ENCODE peak calls at places on chromosomes 1 and 21, in five cellular contexts. R is HCT116, Z is GM12878, P is H1, K is K562. A is an unnamed sample.

GRCh38 chr1:100358210-100358609 is 5.9 kb downstream of the CDC14A start:
- DNase-seq in P (no peak), R (no peak), Z (no peak), K (no peak), A (no peak)

GRCh38 chr1:86018311-86018923 is 138.2 kb downstream of the COL24A1 start:
- DNase-seq in P (peak; percentile 45), K (peak; percentile 19), R (peak; percentile 12), Z (no peak), A (peak; percentile 13)

GRCh38 chr1:33610391-33610790 is 137.9 kb downstream of the ZSCAN20 start:
- DNase-seq in P (no peak), R (no peak), Z (no peak), K (no peak), A (no peak)

GRCh38 chr1:175792126-175792525 is 48.7 kb upstream of the TNR start:
- DNase-seq in K (no peak), P (no peak), R (no peak), Z (no peak), A (no peak)

GRCh38 chr1:26833432-26834405 is 7.2 kb downstream of the ZDHHC18 start:
- DNase-seq in Z (peak; percentile 88), K (no peak), P (no peak), R (no peak), A (no peak)

GRCh38 chr21:41580758-41581554 is 73.0 kb upstream of the TMPRSS2 start:
- DNase-seq in R (no peak), P (peak; percentile 30), Z (no peak), K (no peak), A (no peak)

GRCh38 chr21:35208810-35209517 is 159.9 kb upstream of the RUNX1 start:
- DNase-seq in R (no peak), Z (no peak), K (no peak), P (no peak), A (no peak)

GRCh38 chr1:197775282-197776262 is at the start of gene DENND1B:
- DNase-seq in K (peak; percentile 81), Z (no peak), P (peak; percentile 87), R (peak; percentile 43), A (peak; percentile 83)

GRCh38 chr21:34882719-34883131 is 166.4 kb downstream of the RUNX1 start:
- DNase-seq in P (no peak), R (no peak), Z (no peak), K (no peak), A (no peak)

GRCh38 chr1:18936814-18937481 is 19.5 kb downstream of the IFFO2 start:
- DNase-seq in Z (no peak), R (no peak), P (no peak), K (no peak), A (no peak)

GRCh38 chr21:25944672-25945213 is 210.0 kb downstream of the GABPA start:
- DNase-seq in Z (no peak), P (no peak), K (no peak), R (no peak), A (no peak)

GRCh38 chr1:110478886-110479285 is 27.9 kb downstream of the PROK1 start:
- DNase-seq in K (no peak), Z (no peak), R (no peak), P (no peak), A (no peak)

GRCh38 chr1:74011736-74012135 is 186.2 kb downstream of the LRRIQ3 start:
- DNase-seq in P (no peak), K (no peak), R (no peak), Z (no peak), A (no peak)

GRCh38 chr1:169733924-169734323 is at the start of gene SELE:
- DNase-seq in R (no peak), P (no peak), K (no peak), Z (no peak), A (no peak)

GRCh38 chr1:154405762-154406571 is 824 bp downstream of the IL6R start:
- DNase-seq in Z (no peak), K (peak; percentile 64), P (peak; percentile 75), R (no peak), A (peak; percentile 53)

GRCh38 chr1:182761396-182762395 is 27.9 kb upstream of the NPL start:
- DNase-seq in R (no peak), K (no peak), P (no peak), Z (no peak), A (no peak)

GRCh38 chr1:183812686-183813569 is 8.0 kb downstream of the RGL1 start:
- DNase-seq in K (no peak), P (no peak), Z (no peak), R (no peak), A (peak; percentile 14)

GRCh38 chr1:115642168-115643072 is 650 bp downstream of the VANGL1 start:
- DNase-seq in R (no peak), K (peak; percentile 75), P (peak; percentile 69), Z (peak; percentile 28), A (peak; percentile 61)

GRCh38 chr1:161089251-161089924 is at the start of gene NECTIN4:
- DNase-seq in P (no peak), K (no peak), R (no peak), Z (no peak), A (peak; percentile 46)

GRCh38 chr1:214031267-214031650 is 43.5 kb downstream of the PROX1 start:
- DNase-seq in K (no peak), P (no peak), R (no peak), Z (no peak), A (peak; percentile 68)

GRCh38 chr1:224632381-224632871 is 16.3 kb downstream of the CNIH3 start:
- DNase-seq in K (no peak), Z (no peak), P (no peak), R (no peak), A (no peak)

GRCh38 chr1:209403921-209404320 is 179.6 kb upstream of the CAMK1G start:
- DNase-seq in K (no peak), Z (no peak), R (peak; percentile 49), P (no peak), A (no peak)

GRCh38 chr1:206905295-206906164 is 8.3 kb downstream of the IL24 start:
- DNase-seq in P (no peak), Z (no peak), R (peak; percentile 31), K (no peak), A (no peak)

GRCh38 chr1:193850745-193851144 is 664.3 kb upstream of the B3GALT2 start:
- DNase-seq in K (no peak), R (no peak), Z (no peak), P (no peak), A (no peak)

GRCh38 chr1:20511518-20512428 is 3.8 kb upstream of the MUL1 start:
- DNase-seq in Z (no peak), K (no peak), P (no peak), R (no peak), A (no peak)

GRCh38 chr1:164772635-164773034 is 213.7 kb downstream of the PBX1 start:
- DNase-seq in K (peak; percentile 54), Z (no peak), P (no peak), R (peak; percentile 75), A (no peak)

GRCh38 chr1:229699613-229700242 is 73.7 kb downstream of the URB2 start:
- DNase-seq in K (no peak), R (no peak), Z (no peak), P (no peak), A (no peak)

GRCh38 chr1:93614550-93615200 is 67.0 kb downstream of the BCAR3 start:
- DNase-seq in K (no peak), Z (no peak), P (no peak), R (no peak), A (no peak)

GRCh38 chr1:61225478-61225877 is 143.1 kb downstream of the NFIA start:
- DNase-seq in Z (no peak), K (no peak), P (no peak), R (no peak), A (no peak)

GRCh38 chr1:61230523-61230922 is 148.2 kb downstream of the NFIA start:
- DNase-seq in P (no peak), K (no peak), Z (no peak), R (no peak), A (no peak)

GRCh38 chr1:61227857-61228557 is 145.6 kb downstream of the NFIA start:
- DNase-seq in K (no peak), R (no peak), P (no peak), Z (no peak), A (no peak)

GRCh38 chr1:61224609-61225008 is 142.2 kb downstream of the NFIA start:
- DNase-seq in P (no peak), R (no peak), K (no peak), Z (no peak), A (no peak)

DNA sequence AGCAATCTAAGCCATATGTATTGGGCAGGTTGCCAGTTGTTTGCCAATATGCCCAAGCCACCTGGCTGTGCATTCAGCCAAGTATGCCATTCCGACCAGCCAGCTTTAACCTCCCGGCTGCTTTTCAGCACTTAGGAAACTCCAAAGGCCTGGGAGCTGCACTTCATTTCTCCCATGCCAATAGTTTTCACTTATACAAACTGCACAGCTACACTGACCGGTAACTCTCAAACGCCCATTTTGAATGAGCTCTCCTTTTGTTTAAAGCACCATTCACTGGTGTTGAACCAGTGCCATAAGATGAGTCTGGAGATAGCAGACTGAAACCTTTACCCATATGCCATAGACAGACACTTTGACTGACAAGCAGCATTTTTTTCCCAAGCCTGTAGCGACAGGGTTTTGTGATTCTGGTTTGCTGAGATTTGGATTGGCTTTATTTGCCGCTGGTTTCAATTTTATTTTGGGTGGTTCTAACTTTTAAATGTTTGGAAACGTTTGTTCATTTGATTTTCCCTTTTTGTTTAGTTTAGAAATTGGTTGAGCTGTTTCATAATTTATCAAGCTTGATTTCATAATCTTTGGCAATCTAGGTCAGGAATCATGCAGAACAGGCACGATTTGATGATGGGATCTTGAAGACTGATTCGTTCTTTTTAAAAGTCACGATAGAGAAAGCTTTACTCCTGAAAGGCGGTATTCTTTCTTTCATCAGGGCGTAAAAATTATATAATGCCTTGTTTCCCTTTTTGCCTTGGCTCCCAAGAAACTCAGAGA is 144.6 kb downstream of the NFIA start:
- DNase-seq in K (no peak), Z (no peak), P (no peak), R (no peak), A (no peak)
- TF ChIP-seq ATF3 in K (no peak), Z (no peak), P (no peak), R (no peak), A (no peak)

DNA sequence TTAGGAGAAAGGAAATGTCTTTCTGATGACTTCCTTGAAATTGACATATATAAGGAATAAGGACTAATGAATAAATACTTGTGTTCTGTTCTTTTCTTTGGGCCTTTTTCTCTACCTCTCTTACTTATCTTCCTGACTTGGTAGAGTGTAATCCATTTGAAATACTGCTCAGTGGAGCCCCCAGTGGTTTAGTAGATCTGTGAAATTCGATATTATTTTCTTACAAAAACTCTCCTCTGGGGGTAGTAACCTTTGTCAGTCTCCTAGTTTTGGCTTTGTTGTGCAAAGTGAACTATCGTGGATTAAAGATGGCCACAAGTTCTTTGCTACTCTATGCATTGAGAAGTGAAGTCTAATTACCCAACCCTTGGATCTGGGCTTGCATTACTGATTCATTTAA is 48.8 kb downstream of the DUSP10 start:
- DNase-seq in P (no peak), K (peak; percentile 23), R (no peak), Z (no peak), A (no peak)
- TF ChIP-seq SP1 in P (no peak), K (no peak), R (no peak), Z (no peak), A (no peak)

GRCh38 chr1:205284420-205285144 is 37.0 kb downstream of the NUAK2 start:
- DNase-seq in R (peak; percentile 75), Z (no peak), K (peak; percentile 92), P (peak; percentile 73), A (peak; percentile 80)
- TF ChIP-seq ATF3 in R (no peak), Z (no peak), K (peak; percentile 89), P (no peak), A (no peak)

DNA sequence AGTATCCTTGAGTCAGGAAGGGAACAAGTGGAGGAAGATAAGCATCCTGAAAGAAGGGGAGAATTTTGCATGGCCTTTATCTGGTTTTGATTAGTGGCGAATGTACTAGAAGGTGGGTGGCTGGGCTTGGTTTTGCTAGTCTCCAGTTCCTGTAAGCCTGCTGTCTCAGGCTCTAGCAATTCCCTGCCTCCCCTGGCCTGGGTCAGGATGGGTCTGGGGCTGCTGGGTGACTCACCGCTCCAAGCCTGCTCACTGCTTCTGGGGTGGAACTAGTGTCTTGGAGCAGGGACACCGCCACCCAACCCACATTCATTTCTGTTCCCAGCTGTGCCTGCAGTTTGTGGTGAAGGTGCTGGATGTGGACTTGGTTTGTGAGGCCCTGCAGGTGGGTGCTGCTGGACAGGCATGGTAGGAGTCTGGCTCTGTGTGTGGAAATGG is 3.4 kb downstream of the BTBD19 start:
- DNase-seq in K (no peak), P (no peak), Z (no peak), R (no peak), A (no peak)
- TF ChIP-seq SP1 in K (no peak), P (no peak), Z (no peak), R (no peak), A (no peak)

A was measured in WTC11.